ENCODE peak calls at places on chromosome 20, in five cellular contexts. G is activated CD4-positive, alpha-beta T cell treated with anti-CD3 and anti-CD28 coated beads, Interleukin-2, amount 50 U/mL, for 24 hours; U is glutamatergic neuron; V is SJSA1; O is PC-3. D is an unnamed sample.

GRCh38 chr20:9615766-9616454 is 101.5 kb downstream of the LAMP5 start:
- DNase-seq in G (no peak), O (no peak), V (no peak), U (no peak), D (no peak)

GRCh38 chr20:39117486-39117885 is 155.3 kb downstream of the DHX35 start:
- DNase-seq in G (no peak), U (no peak), V (no peak), O (peak), D (peak)

GRCh38 chr20:23193985-23194384 is 107.9 kb upstream of the CD93 start:
- DNase-seq in U (no peak), V (no peak), O (no peak), G (no peak), D (no peak)

GRCh38 chr20:49656304-49656703 is 57.4 kb downstream of the B4GALT5 start:
- DNase-seq in V (no peak), G (no peak), O (peak), U (no peak), D (no peak)

GRCh38 chr20:48736636-48737035 is 91.2 kb downstream of the PREX1 start:
- DNase-seq in U (no peak), O (no peak), G (no peak), V (no peak), D (no peak)

GRCh38 chr20:50426865-50427739 is 83.1 kb upstream of the PTPN1 start:
- DNase-seq in O (no peak), V (no peak), U (no peak), G (no peak), D (no peak)

GRCh38 chr20:31573555-31574295 is 31.4 kb upstream of the ID1 start:
- DNase-seq in V (no peak), O (peak), U (no peak), G (no peak), D (peak)

GRCh38 chr20:22626501-22626900 is 42.1 kb upstream of the FOXA2 start:
- DNase-seq in V (no peak), G (no peak), U (no peak), O (no peak), D (no peak)

GRCh38 chr20:10033905-10034304 is 882 bp upstream of the ANKEF1 start:
- DNase-seq in U (no peak), G (no peak), V (no peak), O (no peak), D (no peak)

GRCh38 chr20:62159835-62160234 is 16.3 kb downstream of the SS18L1 start:
- DNase-seq in O (peak), V (no peak), G (peak), U (no peak), D (peak)

GRCh38 chr20:61588356-61589054 is 336.4 kb downstream of the CDH4 start:
- DNase-seq in G (no peak), U (no peak), O (no peak), V (peak), D (no peak)

GRCh38 chr20:2874456-2874855 is 1.2 kb downstream of the PTPRA start:
- DNase-seq in G (no peak), O (peak), V (no peak), U (no peak), D (no peak)

GRCh38 chr20:50187403-50188051 is 3.1 kb upstream of the CEBPB start:
- DNase-seq in O (peak), U (no peak), G (no peak), V (no peak), D (no peak)

GRCh38 chr20:38828514-38829295 is 23.2 kb downstream of the PPP1R16B start:
- DNase-seq in U (no peak), G (no peak), O (no peak), V (no peak), D (no peak)

GRCh38 chr20:38153401-38153800 is 11.7 kb downstream of the TGM2 start:
- DNase-seq in O (no peak), U (no peak), G (no peak), V (no peak), D (no peak)

GRCh38 chr20:57902478-57902877 is 192.7 kb upstream of the PMEPA1 start:
- DNase-seq in G (no peak), O (peak), V (peak), U (no peak), D (peak)

GRCh38 chr20:44594730-44595129 is 12.4 kb downstream of the PKIG start:
- DNase-seq in V (peak), U (no peak), G (no peak), O (peak), D (peak)

GRCh38 chr20:25341716-25342680 is 48.6 kb downstream of the ABHD12 start:
- DNase-seq in O (peak), U (no peak), G (no peak), V (no peak), D (no peak)

GRCh38 chr20:62642666-62643520 is 590 bp downstream of the SLCO4A1 start:
- DNase-seq in U (peak), G (peak), V (no peak), O (peak), D (peak)

GRCh38 chr20:13416531-13416930 is 195.5 kb downstream of the ISM1 start:
- DNase-seq in V (no peak), U (no peak), O (no peak), G (no peak), D (no peak)

GRCh38 chr20:40689100-40689942 is at the start of gene MAFB:
- DNase-seq in V (peak), G (no peak), U (peak), O (peak), D (peak)

GRCh38 chr20:58223358-58223941 is 5.0 kb downstream of the ANKRD60 start:
- DNase-seq in U (no peak), V (no peak), O (peak), G (no peak), D (no peak)

GRCh38 chr20:46657137-46657536 is 5.9 kb upstream of the SLC13A3 start:
- DNase-seq in G (no peak), V (no peak), O (no peak), U (no peak), D (no peak)

GRCh38 chr20:48448601-48449384 is 379.0 kb downstream of the PREX1 start:
- DNase-seq in U (no peak), G (no peak), O (no peak), V (no peak), D (no peak)

GRCh38 chr20:50027611-50028105 is 44.9 kb downstream of the SNAI1 start:
- DNase-seq in G (no peak), O (peak), U (no peak), V (peak), D (peak)

GRCh38 chr20:44409132-44409600 is 53.7 kb downstream of the HNF4A start:
- DNase-seq in O (peak), U (no peak), G (no peak), V (peak), D (no peak)

GRCh38 chr20:59526242-59527225 is 77.8 kb upstream of the PHACTR3 start:
- DNase-seq in V (no peak), G (no peak), O (peak), U (no peak), D (no peak)

D was measured in Caki2.